ENCODE peak calls at places on chromosome 18, in nine cellular contexts. W is heart left ventricle, E is IMR-90, B is lower lobe of right lung, L is right lobe of liver, H is GM23338, J is prostate gland, G is thoracic aorta, P is Peyer's patch. T is an unnamed sample. For H3K36me3, the result is how much of the 10 kb centered on the place peaks cover.

GRCh38 chr18:34985963-34986362 is 55.2 kb upstream of the MAPRE2 start:
- DNase-seq in G (no peak), P (no peak), L (no peak), H (no peak), W (no peak), B (no peak), J (no peak), E (no peak), T (no peak)

GRCh38 chr18:27136208-27136535 is 48.9 kb downstream of the CHST9 start:
- DNase-seq in E (no peak), J (no peak), W (no peak), H (peak), L (peak), B (peak), P (no peak), G (no peak), T (no peak)

GRCh38 chr18:49814147-49814499 is 790 bp upstream of the ACAA2 start:
- DNase-seq in P (peak), J (peak), H (peak), W (peak), E (peak), B (no peak), G (peak), L (peak), T (peak)

GRCh38 chr18:10432781-10433180 is 21.7 kb upstream of the APCDD1 start:
- DNase-seq in J (peak), L (no peak), H (no peak), W (no peak), P (no peak), B (no peak), E (no peak), G (no peak), T (no peak)

GRCh38 chr18:13672657-13673056 is 53.7 kb downstream of the FAM210A start:
- DNase-seq in G (no peak), L (no peak), W (no peak), P (no peak), J (no peak), H (no peak), E (no peak), B (no peak), T (no peak)

GRCh38 chr18:11165138-11165537 is 15.8 kb upstream of the PIEZO2 start:
- DNase-seq in P (no peak), J (no peak), E (no peak), L (no peak), H (no peak), G (no peak), W (no peak), B (no peak), T (no peak)

GRCh38 chr18:904135-905090 is at the start of gene ADCYAP1:
- DNase-seq in W (no peak), J (no peak), L (no peak), P (no peak), B (no peak), H (peak), E (no peak), G (no peak), T (no peak)

GRCh38 chr18:7954229-7954628 is 387.1 kb downstream of the PTPRM start:
- DNase-seq in L (no peak), B (no peak), G (no peak), J (no peak), P (no peak), W (no peak), H (no peak), E (peak), T (no peak)

GRCh38 chr18:14925281-14925709 is 177.3 kb downstream of the ANKRD30B start:
- DNase-seq in J (no peak), E (no peak), B (no peak), L (no peak), P (no peak), W (no peak), H (no peak), G (no peak), T (no peak)

GRCh38 chr18:61957801-61958516 is 65.2 kb upstream of the RNF152 start:
- DNase-seq in W (no peak), B (no peak), H (peak), E (peak), J (no peak), L (no peak), P (no peak), G (no peak), T (no peak)

GRCh38 chr18:25875574-25875973 is 214.8 kb downstream of the SS18 start:
- DNase-seq in P (no peak), G (no peak), E (no peak), B (no peak), J (no peak), L (no peak), W (no peak), H (no peak), T (no peak)

GRCh38 chr18:62346327-62347090 is 21.4 kb downstream of the TNFRSF11A start:
- DNase-seq in E (no peak), H (peak), B (no peak), J (no peak), P (no peak), W (no peak), G (no peak), L (no peak), T (no peak)

GRCh38 chr18:77044866-77045664 is 87.5 kb downstream of the MBP start:
- DNase-seq in J (no peak), P (peak), L (no peak), W (no peak), H (no peak), B (no peak), G (no peak), E (no peak), T (no peak)

GRCh38 chr18:58315739-58316215 is 271.8 kb downstream of the NEDD4L start:
- DNase-seq in W (peak), E (no peak), G (no peak), L (no peak), B (no peak), J (no peak), P (no peak), H (no peak), T (peak)

GRCh38 chr18:32373995-32374394 is 96.7 kb downstream of the GAREM1 start:
- DNase-seq in H (no peak), B (no peak), G (no peak), P (no peak), L (no peak), W (no peak), J (no peak), E (peak), T (no peak)

GRCh38 chr18:61333746-61334490 is 688 bp downstream of the CDH20 start:
- DNase-seq in P (no peak), G (no peak), H (peak), E (no peak), B (no peak), W (no peak), J (no peak), L (no peak), T (no peak)

GRCh38 chr18:9928646-9929259 is 14.9 kb downstream of the VAPA start:
- DNase-seq in G (no peak), W (no peak), H (no peak), E (no peak), B (no peak), J (no peak), L (no peak), P (no peak), T (no peak)

GRCh38 chr18:35352778-35353177 is 8.6 kb upstream of the ZNF24 start:
- DNase-seq in E (no peak), P (no peak), B (no peak), G (no peak), L (no peak), W (no peak), J (no peak), H (no peak), T (no peak)

GRCh38 chr18:24108621-24109020 is 30.2 kb upstream of the CABYR start:
- DNase-seq in B (no peak), L (no peak), H (no peak), P (no peak), E (no peak), W (no peak), J (no peak), G (no peak), T (no peak)

GRCh38 chr18:13393338-13393737 is 174.8 kb downstream of the LDLRAD4 start:
- DNase-seq in B (no peak), J (no peak), H (no peak), W (no peak), L (no peak), P (no peak), G (no peak), E (no peak), T (no peak)

GRCh38 chr18:76889086-76889699 is 66.8 kb downstream of the ZNF236 start:
- DNase-seq in B (no peak), H (no peak), W (no peak), J (no peak), L (no peak), P (no peak), E (no peak), G (no peak), T (no peak)

GRCh38 chr18:59140287-59140885 is 702 bp downstream of the SEC11C start:
- DNase-seq in H (peak), J (peak), E (peak), L (no peak), W (no peak), B (no peak), G (no peak), P (peak), T (no peak)

GRCh38 chr18:27954226-27954625 is 222.7 kb downstream of the CDH2 start:
- DNase-seq in E (peak), J (no peak), P (no peak), W (no peak), G (no peak), B (no peak), L (no peak), H (no peak), T (no peak)

GRCh38 chr18:74530584-74530862 is 3.8 kb upstream of the CNDP1 start:
- DNase-seq in P (no peak), B (no peak), J (no peak), L (peak), H (no peak), W (no peak), E (no peak), G (no peak), T (no peak)

GRCh38 chr18:74222710-74223497 is 68.9 kb downstream of the CYB5A start:
- DNase-seq in P (no peak), J (no peak), W (no peak), L (no peak), B (no peak), G (no peak), E (no peak), H (no peak), T (no peak)

GRCh38 chr18:49725809-49726514 is 87.4 kb downstream of the ACAA2 start:
- DNase-seq in G (no peak), W (peak), B (no peak), J (no peak), P (peak), E (peak), L (no peak), H (peak), T (peak)

GRCh38 chr18:51135361-51135760 is 62.1 kb downstream of the MEX3C start:
- DNase-seq in L (no peak), W (no peak), E (peak), H (no peak), G (no peak), P (no peak), J (no peak), B (no peak), T (no peak)

GRCh38 chr18:48872234-48873145 is 78.3 kb downstream of the SMAD7 start:
- DNase-seq in E (peak), J (no peak), L (no peak), W (no peak), G (no peak), B (no peak), H (no peak), P (no peak), T (no peak)

GRCh38 chr18:28045176-28045810 is 131.6 kb downstream of the CDH2 start:
- DNase-seq in B (no peak), P (no peak), J (no peak), W (no peak), H (peak), L (no peak), E (peak), G (no peak), T (no peak)

GRCh38 chr18:47772374-47773248 is 157.8 kb downstream of the SMAD2 start:
- DNase-seq in L (peak), B (peak), J (no peak), H (peak), E (peak), W (peak), G (no peak), P (peak), T (peak)

GRCh38 chr18:52334307-52334706 is 5.7 kb upstream of the DCC start:
- DNase-seq in G (no peak), E (no peak), J (no peak), L (no peak), P (no peak), H (no peak), W (no peak), B (no peak), T (no peak)

GRCh38 chr18:53971331-53971730 is 253.1 kb downstream of the MBD2 start:
- DNase-seq in H (no peak), W (no peak), J (no peak), G (no peak), P (no peak), E (no peak), B (no peak), L (no peak), T (no peak)

GRCh38 chr18:68394705-68395104 is 320.2 kb downstream of the TMX3 start:
- DNase-seq in P (no peak), H (no peak), W (no peak), G (no peak), E (peak), B (no peak), L (no peak), J (no peak), T (no peak)

GRCh38 chr18:37385846-37386435 is 179.7 kb downstream of the CELF4 start:
- DNase-seq in J (no peak), L (no peak), B (no peak), W (no peak), H (peak), P (no peak), E (peak), G (no peak), T (no peak)

GRCh38 chr18:9325716-9326115 is 8.9 kb upstream of the TWSG1 start:
- DNase-seq in P (no peak), W (no peak), E (no peak), G (no peak), L (no peak), J (no peak), H (no peak), B (no peak), T (no peak)

GRCh38 chr18:525066-525797 is 24.7 kb upstream of the COLEC12 start:
- DNase-seq in E (peak), L (no peak), J (no peak), W (no peak), P (no peak), H (no peak), B (no peak), G (no peak), T (no peak)

GRCh38 chr18:32899819-32900218 is 127.0 kb upstream of the KLHL14 start:
- DNase-seq in L (no peak), B (no peak), J (no peak), E (peak), G (no peak), W (no peak), H (no peak), P (no peak), T (no peak)

GRCh38 chr18:9775172-9775571 is 67.1 kb downstream of the RAB31 start:
- DNase-seq in B (no peak), H (no peak), J (no peak), G (no peak), E (no peak), W (no peak), P (no peak), L (no peak), T (no peak)

GRCh38 chr18:74806700-74807416 is 209.2 kb downstream of the ZNF407 start:
- DNase-seq in W (no peak), H (no peak), J (no peak), E (peak), B (no peak), G (no peak), L (no peak), P (no peak), T (no peak)

GRCh38 chr18:67568166-67568565 is 51.6 kb upstream of the DSEL start:
- DNase-seq in B (no peak), H (peak), J (no peak), E (no peak), W (no peak), L (no peak), G (no peak), P (no peak), T (no peak)

GRCh38 chr18:39178171-39178570 is 1612.6 kb upstream of the CELF4 start:
- DNase-seq in J (no peak), G (no peak), B (no peak), L (no peak), P (no peak), H (no peak), W (no peak), E (no peak), T (no peak)
- H3K27ac ChIP-seq in J (no peak), G (no peak), B (no peak), L (no peak), P (no peak), H (no peak), W (no peak), E (no peak), T (no peak)

GRCh38 chr18:75827781-75828274 is 400.3 kb upstream of the SMIM21 start:
- DNase-seq in W (no peak), P (no peak), E (no peak), B (peak), J (no peak), G (no peak), H (peak), L (no peak), T (no peak)

GRCh38 chr18:75831960-75832359 is 404.5 kb upstream of the SMIM21 start:
- DNase-seq in E (no peak), B (no peak), W (no peak), L (no peak), J (no peak), H (no peak), G (no peak), P (no peak), T (no peak)

GRCh38 chr18:75824661-75825060 is 397.2 kb upstream of the SMIM21 start:
- DNase-seq in E (no peak), H (no peak), L (no peak), G (no peak), W (no peak), P (no peak), B (no peak), J (no peak), T (no peak)

GRCh38 chr18:75830848-75831247 is 403.3 kb upstream of the SMIM21 start:
- DNase-seq in G (no peak), E (no peak), L (no peak), P (no peak), H (no peak), B (no peak), W (no peak), J (no peak), T (no peak)

DNA sequence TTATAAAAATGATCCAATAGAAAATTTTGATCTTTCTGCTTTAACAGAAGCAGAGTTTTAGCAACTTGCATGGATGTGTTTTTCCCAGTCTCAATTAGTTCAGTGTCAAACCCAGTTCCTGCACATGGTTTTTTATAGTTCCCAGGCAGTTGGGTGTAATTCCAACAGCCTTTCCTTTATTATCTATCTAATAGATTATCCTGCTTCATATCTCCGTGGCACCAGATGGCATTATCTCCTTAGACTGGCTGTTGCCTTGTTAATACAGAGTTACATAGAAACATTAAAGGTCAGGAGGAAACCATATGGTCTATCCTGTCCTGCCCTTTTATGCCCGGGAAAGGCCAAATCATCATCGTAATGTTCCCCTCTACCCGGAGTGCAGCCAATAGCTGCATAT is 400.9 kb upstream of the SMIM21 start:
- DNase-seq in P (no peak), H (no peak), W (no peak), G (no peak), B (no peak), L (no peak), E (no peak), J (no peak), T (no peak)
- TF ChIP-seq CTCF in P (no peak), H (no peak), W (no peak), G (no peak), B (no peak), L (no peak), E (no peak), J (no peak), T (no peak)

GRCh38 chr18:79447703-79448367 is 52.1 kb downstream of the NFATC1 start:
- DNase-seq in E (peak), L (no peak), P (no peak), G (no peak), B (no peak), J (no peak), H (no peak), W (no peak), T (no peak)

GRCh38 chr18:79450289-79450920 is 54.7 kb downstream of the NFATC1 start:
- DNase-seq in B (no peak), L (no peak), E (no peak), J (no peak), G (no peak), H (no peak), P (no peak), W (no peak), T (no peak)

GRCh38 chr18:79448621-79449020 is 52.9 kb downstream of the NFATC1 start:
- DNase-seq in E (no peak), H (no peak), P (no peak), W (no peak), J (no peak), B (no peak), L (no peak), G (no peak), T (no peak)

GRCh38 chr18:79451237-79452125 is 55.8 kb downstream of the NFATC1 start:
- DNase-seq in G (no peak), W (no peak), E (no peak), J (no peak), P (no peak), L (no peak), H (no peak), B (no peak), T (no peak)

GRCh38 chr18:79449551-79450288 is 54.0 kb downstream of the NFATC1 start:
- DNase-seq in G (no peak), B (no peak), P (no peak), E (no peak), L (no peak), W (no peak), J (no peak), H (no peak), T (no peak)
- H3K36me3 ChIP-seq in G (under half), B (half or more), P (under half), E (under half), L (under half), W (under half), J (under half), H (under half), T (half or more)

GRCh38 chr18:2845175-2845574 is 1.6 kb upstream of the EMILIN2 start:
- DNase-seq in W (no peak), E (no peak), P (no peak), G (no peak), L (no peak), J (no peak), H (no peak), B (no peak), T (no peak)
- H3K27ac ChIP-seq in W (no peak), E (no peak), P (no peak), G (no peak), L (no peak), J (no peak), H (no peak), B (peak), T (no peak)

GRCh38 chr18:63824220-63824525 is 49.0 kb downstream of the SERPINB7 start:
- DNase-seq in E (no peak), L (no peak), G (no peak), W (no peak), P (no peak), H (no peak), B (no peak), J (no peak), T (no peak)
- TF ChIP-seq CTCF in E (no peak), L (no peak), G (no peak), W (no peak), P (no peak), H (no peak), B (no peak), J (no peak), T (no peak)

T was measured in left ventricle myocardium inferior.